ENCODE peak calls at places on chromosomes 11 and 22, in six cellular contexts. K is mesenchymal stem cell, Z is H9, V is mesendoderm, F is neuronal stem cell, O is H1. E is an unnamed sample.

GRCh38 chr11:33772300-33772699 is 2.0 kb downstream of the FBXO3 start:
- DNase-seq in K (no peak), Z (no peak), V (peak; percentile 10), F (no peak), O (no peak), E (peak; percentile 23)

GRCh38 chr11:76768091-76769047 is 14.8 kb upstream of the TSKU start:
- DNase-seq in K (peak; percentile 42), Z (no peak), V (peak; percentile 87), F (no peak), O (no peak), E (no peak)

GRCh38 chr11:105960252-105961245 is 61.5 kb downstream of the MSANTD4 start:
- DNase-seq in K (no peak), Z (peak; percentile 91), V (peak; percentile 58), F (no peak), O (peak; percentile 72), E (no peak)

GRCh38 chr11:102799656-102800339 is 1.8 kb upstream of the MMP1 start:
- DNase-seq in K (peak; percentile 54), Z (no peak), V (no peak), F (no peak), O (no peak), E (peak; percentile 55)

GRCh38 chr22:31451709-31452571 is 37.7 kb downstream of the EIF4ENIF1 start:
- DNase-seq in K (peak; percentile 62), Z (no peak), V (peak; percentile 60), F (no peak), O (no peak), E (peak; percentile 59)

GRCh38 chr11:101445761-101446160 is 138.0 kb downstream of the TRPC6 start:
- DNase-seq in K (no peak), Z (no peak), V (no peak), F (no peak), O (no peak), E (no peak)

GRCh38 chr11:118629761-118630661 is 22.6 kb downstream of the PHLDB1 start:
- DNase-seq in K (no peak), Z (no peak), V (no peak), F (no peak), O (no peak), E (no peak)

GRCh38 chr11:77072851-77073327 is 6.1 kb downstream of the CAPN5 start:
- DNase-seq in K (no peak), Z (peak; percentile 17), V (no peak), F (no peak), O (no peak), E (no peak)

GRCh38 chr22:28976588-28976987 is 85.0 kb downstream of the C22orf31 start:
- DNase-seq in K (peak; percentile 62), Z (no peak), V (no peak), F (no peak), O (no peak), E (peak; percentile 88)

GRCh38 chr11:68296344-68297051 is 15.9 kb upstream of the LRP5 start:
- DNase-seq in K (no peak), Z (no peak), V (no peak), F (no peak), O (no peak), E (no peak)

GRCh38 chr11:109728056-109728455 is 306.1 kb downstream of the C11orf87 start:
- DNase-seq in K (peak; percentile 49), Z (no peak), V (no peak), F (no peak), O (no peak), E (no peak)

GRCh38 chr11:1881442-1882264 is 10.0 kb downstream of the PRR33 start:
- DNase-seq in K (no peak), Z (peak; percentile 24), V (no peak), F (no peak), O (no peak), E (no peak)

GRCh38 chr22:48581206-48581766 is 1246.4 kb downstream of the BRD1 start:
- DNase-seq in K (no peak), Z (no peak), V (no peak), F (no peak), O (no peak), E (no peak)

GRCh38 chr11:112776834-112777793 is 184.1 kb upstream of the NCAM1 start:
- DNase-seq in K (no peak), Z (no peak), V (peak; percentile 95), F (no peak), O (no peak), E (no peak)

GRCh38 chr22:36144886-36145541 is 15.5 kb downstream of the APOL3 start:
- DNase-seq in K (peak; percentile 81), Z (peak; percentile 86), V (peak; percentile 90), F (peak; percentile 42), O (peak; percentile 73), E (peak; percentile 69)

GRCh38 chr11:13344818-13345217 is 67.2 kb downstream of the BMAL1 start:
- DNase-seq in K (no peak), Z (no peak), V (peak; percentile 92), F (no peak), O (no peak), E (no peak)
- H2BK15ac ChIP-seq in K (no peak overlapping the region), Z (no peak overlapping the region), V (no peak overlapping the region), F (no peak overlapping the region), O (no peak overlapping the region), E (no peak overlapping the region)

DNA sequence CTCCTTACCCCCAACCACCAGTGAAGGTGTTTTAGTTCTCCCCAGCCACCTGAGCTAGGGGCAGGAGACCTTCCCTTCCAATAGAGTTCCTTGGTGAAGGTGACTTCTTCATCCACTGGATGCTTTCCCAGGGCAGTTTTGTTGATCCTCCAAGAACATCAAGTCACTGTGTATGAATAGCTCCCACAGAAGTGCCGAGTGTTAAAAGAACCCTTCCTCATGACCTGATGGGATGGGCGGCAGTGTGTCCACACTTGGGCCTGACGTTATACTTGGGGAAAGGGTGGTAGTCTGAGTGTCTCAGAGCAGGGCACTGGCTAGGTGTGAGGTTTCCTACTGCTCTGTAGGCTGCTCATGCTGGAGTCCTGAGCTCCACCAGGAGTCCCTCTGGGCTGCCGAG is 7.5 kb upstream of the LYVE1 start:
- DNase-seq in K (no peak), Z (no peak), V (no peak), F (no peak), O (no peak), E (no peak)
- H2BK15ac ChIP-seq in K (no peak overlapping the region), Z (no peak overlapping the region), V (no peak overlapping the region), F (no peak overlapping the region), O (no peak overlapping the region), E (no peak overlapping the region)

GRCh38 chr11:44805596-44805995 is 78.8 kb downstream of the TSPAN18 start:
- DNase-seq in K (peak; percentile 36), Z (no peak), V (peak; percentile 44), F (no peak), O (no peak), E (peak; percentile 25)

GRCh38 chr11:44806631-44807030 is 79.9 kb downstream of the TSPAN18 start:
- DNase-seq in K (no peak), Z (no peak), V (no peak), F (no peak), O (no peak), E (no peak)

GRCh38 chr11:44805152-44805461 is 78.3 kb downstream of the TSPAN18 start:
- DNase-seq in K (no peak), Z (no peak), V (no peak), F (no peak), O (no peak), E (no peak)

GRCh38 chr11:44809283-44809682 is 82.5 kb downstream of the TSPAN18 start:
- DNase-seq in K (no peak), Z (no peak), V (no peak), F (no peak), O (no peak), E (no peak)

DNA sequence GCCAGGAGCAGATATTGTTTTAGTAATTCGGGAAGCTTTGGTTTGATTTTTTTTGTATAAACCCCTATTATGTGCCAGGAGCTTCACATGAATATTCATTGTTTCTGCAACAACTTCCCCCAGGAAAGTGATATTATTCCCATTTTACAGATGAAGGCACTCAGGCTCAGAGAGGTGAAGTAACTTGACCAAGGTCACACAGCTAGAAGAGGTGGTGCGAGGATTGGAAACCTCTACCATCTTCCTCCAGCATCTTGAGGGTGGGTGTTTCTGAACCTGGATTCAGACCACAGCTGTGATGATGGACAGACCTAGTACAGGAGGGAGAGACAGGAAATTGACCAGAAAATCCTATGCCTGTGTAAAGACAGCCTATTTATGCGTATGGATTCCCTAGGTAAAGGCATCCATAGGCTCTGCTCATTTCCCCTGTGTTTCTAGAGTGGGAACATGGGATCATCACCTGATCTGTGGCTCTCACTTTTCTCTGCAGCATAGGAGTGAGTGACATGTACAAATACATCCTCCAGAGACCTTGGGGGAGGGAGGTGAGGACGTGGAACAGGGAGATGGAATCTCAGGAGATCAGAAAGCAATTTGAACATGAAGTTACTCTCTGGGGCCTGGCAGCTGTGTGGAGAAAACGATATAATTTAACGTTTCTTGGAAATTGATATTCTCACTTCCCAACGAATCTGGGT is 81.4 kb downstream of the TSPAN18 start:
- DNase-seq in K (no peak), Z (no peak), V (no peak), F (no peak), O (no peak), E (no peak)
- H2BK15ac ChIP-seq in K (no peak overlapping the region), Z (no peak overlapping the region), V (no peak overlapping the region), F (no peak overlapping the region), O (peak overlapping the region; percentile 2), E (no peak overlapping the region)

DNA sequence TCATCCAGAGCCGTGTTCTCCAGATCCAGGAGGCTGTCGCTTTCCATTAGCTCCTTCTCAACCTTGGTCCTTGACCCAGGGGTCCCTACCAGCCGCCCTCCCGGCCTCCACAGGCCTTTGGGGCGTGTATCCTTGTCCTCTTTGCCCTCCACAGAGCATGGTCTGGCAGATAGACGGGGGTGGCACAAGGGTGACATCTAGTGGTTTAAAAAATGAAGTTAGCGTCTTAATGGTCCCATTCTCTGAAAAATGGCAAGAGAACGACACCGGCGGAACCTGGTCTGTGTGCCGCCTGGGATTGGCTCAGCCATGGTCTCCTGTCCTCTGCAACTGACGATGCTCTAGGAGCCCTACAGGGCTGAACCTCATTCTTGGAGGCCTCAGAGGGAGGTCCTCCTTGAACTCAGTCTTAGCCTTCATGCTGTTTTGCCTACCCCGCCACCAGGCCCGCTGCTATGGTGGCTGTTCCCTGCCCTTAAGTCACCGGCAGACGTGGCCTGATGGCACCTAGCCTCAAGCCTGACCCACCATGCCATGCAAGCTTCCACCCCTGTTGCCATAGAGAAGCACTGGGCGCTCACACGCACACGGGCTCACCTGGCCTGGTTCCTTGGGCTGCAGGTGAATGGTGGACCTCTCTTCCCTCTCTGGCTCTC is 152.1 kb upstream of the SYN3 start:
- DNase-seq in K (peak; percentile 30), Z (peak; percentile 79), V (peak; percentile 79), F (peak; percentile 47), O (peak; percentile 66), E (peak; percentile 9)
- H2BK15ac ChIP-seq in K (no peak overlapping the region), Z (no peak overlapping the region), V (no peak overlapping the region), F (peak overlapping the region; percentile 46), O (no peak overlapping the region), E (no peak overlapping the region)

E was measured in IMR-90.